ENCODE peak calls at places on chromosomes 2 and 18, in five cellular contexts. One of them, this sample, is unnamed.

GRCh38 chr18:60070631-60071030 is 170.8 kb downstream of the PMAIP1 start:
- DNase-seq in pancreas: no peak
- DNase-seq in tibial artery: no peak
- DNase-seq in neural progenitor cell: no peak
- DNase-seq in osteoblast: no peak
- DNase-seq in this sample: no peak

GRCh38 chr2:127115471-127116199 is 8.7 kb upstream of the BIN1 start:
- DNase-seq in pancreas: no peak
- DNase-seq in tibial artery: no peak
- DNase-seq in neural progenitor cell: no peak
- DNase-seq in osteoblast: peak; percentile 32
- DNase-seq in this sample: no peak

GRCh38 chr2:95274291-95275150 is at the start of gene PROM2:
- DNase-seq in pancreas: peak; percentile 93
- DNase-seq in tibial artery: peak; percentile 62
- DNase-seq in neural progenitor cell: no peak
- DNase-seq in osteoblast: peak; percentile 44
- DNase-seq in this sample: peak; percentile 71

GRCh38 chr18:79911009-79911870 is 40.2 kb downstream of the SLC66A2 start:
- DNase-seq in pancreas: peak; percentile 11
- DNase-seq in tibial artery: peak; percentile 61
- DNase-seq in neural progenitor cell: peak; percentile 67
- DNase-seq in osteoblast: peak; percentile 35
- DNase-seq in this sample: no peak

GRCh38 chr2:156445311-156446218 is 9.4 kb downstream of the GPD2 start:
- DNase-seq in pancreas: no peak
- DNase-seq in tibial artery: no peak
- DNase-seq in neural progenitor cell: no peak
- DNase-seq in osteoblast: peak; percentile 94
- DNase-seq in this sample: no peak

GRCh38 chr2:223760838-223761502 is 76.4 kb downstream of the AP1S3 start:
- DNase-seq in pancreas: peak; percentile 19
- DNase-seq in tibial artery: no peak
- DNase-seq in neural progenitor cell: peak; percentile 26
- DNase-seq in osteoblast: peak; percentile 82
- DNase-seq in this sample: peak; percentile 84

GRCh38 chr2:55502590-55503141 is 16.9 kb upstream of the CFAP36 start:
- DNase-seq in pancreas: no peak
- DNase-seq in tibial artery: no peak
- DNase-seq in neural progenitor cell: no peak
- DNase-seq in osteoblast: no peak
- DNase-seq in this sample: no peak

GRCh38 chr2:47917562-47917961 is 11.3 kb upstream of the FBXO11 start:
- DNase-seq in pancreas: no peak
- DNase-seq in tibial artery: no peak
- DNase-seq in neural progenitor cell: no peak
- DNase-seq in osteoblast: no peak
- DNase-seq in this sample: no peak

GRCh38 chr2:98086491-98087446 is at the start of gene VWA3B:
- DNase-seq in pancreas: peak; percentile 64
- DNase-seq in tibial artery: peak; percentile 66
- DNase-seq in neural progenitor cell: peak; percentile 90
- DNase-seq in osteoblast: peak; percentile 93
- DNase-seq in this sample: peak; percentile 95

GRCh38 chr18:58262581-58262980 is 218.6 kb downstream of the NEDD4L start:
- DNase-seq in pancreas: no peak
- DNase-seq in tibial artery: no peak
- DNase-seq in neural progenitor cell: no peak
- DNase-seq in osteoblast: no peak
- DNase-seq in this sample: no peak

GRCh38 chr2:54529935-54530334 is 73.8 kb downstream of the SPTBN1 start:
- DNase-seq in pancreas: no peak
- DNase-seq in tibial artery: no peak
- DNase-seq in neural progenitor cell: no peak
- DNase-seq in osteoblast: no peak
- DNase-seq in this sample: no peak

GRCh38 chr2:190722825-190723224 is 73.9 kb downstream of the NAB1 start:
- DNase-seq in pancreas: no peak
- DNase-seq in tibial artery: no peak
- DNase-seq in neural progenitor cell: no peak
- DNase-seq in osteoblast: no peak
- DNase-seq in this sample: no peak

GRCh38 chr2:43068730-43069517 is 157.5 kb downstream of the ZFP36L2 start:
- DNase-seq in pancreas: no peak
- DNase-seq in tibial artery: peak; percentile 57
- DNase-seq in neural progenitor cell: no peak
- DNase-seq in osteoblast: peak; percentile 86
- DNase-seq in this sample: no peak

GRCh38 chr2:187379869-187380268 is 68.2 kb downstream of the CALCRL start:
- DNase-seq in pancreas: no peak
- DNase-seq in tibial artery: no peak
- DNase-seq in neural progenitor cell: no peak
- DNase-seq in osteoblast: no peak
- DNase-seq in this sample: no peak

GRCh38 chr18:22796069-22796468 is 137.1 kb upstream of the RBBP8 start:
- DNase-seq in pancreas: no peak
- DNase-seq in tibial artery: no peak
- DNase-seq in neural progenitor cell: no peak
- DNase-seq in osteoblast: no peak
- DNase-seq in this sample: no peak

GRCh38 chr2:172456002-172456401 is 28.6 kb downstream of the ITGA6 start:
- DNase-seq in pancreas: no peak
- DNase-seq in tibial artery: no peak
- DNase-seq in neural progenitor cell: no peak
- DNase-seq in osteoblast: no peak
- DNase-seq in this sample: peak; percentile 57
- H3K4me1 ChIP-seq in pancreas: peaks cover 19% of the 10 kb centered on the region
- H3K4me1 ChIP-seq in tibial artery: peaks cover 4% of the 10 kb centered on the region
- H3K4me1 ChIP-seq in neural progenitor cell: peaks cover 68% of the 10 kb centered on the region
- H3K4me1 ChIP-seq in osteoblast: peaks cover 5% of the 10 kb centered on the region
- H3K4me1 ChIP-seq in this sample: peaks cover 39% of the 10 kb centered on the region

DNA sequence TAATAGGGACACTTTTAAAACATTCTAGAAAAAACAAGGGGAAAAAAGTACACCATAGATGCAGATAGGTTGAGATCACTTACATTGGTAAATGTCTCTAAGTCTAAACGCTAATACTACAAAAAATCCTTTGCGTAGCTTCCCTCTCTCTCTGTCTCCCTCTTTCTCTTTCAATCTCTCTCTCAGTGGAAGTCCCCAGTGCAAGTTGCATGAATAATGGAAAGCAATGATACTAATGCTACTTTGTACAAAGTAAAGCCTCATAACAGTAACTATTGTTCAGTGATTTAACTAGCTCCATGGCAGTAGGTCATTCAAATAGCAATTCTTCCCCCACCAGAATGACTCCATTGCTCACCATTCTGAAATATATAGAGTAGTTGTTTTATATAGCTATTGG is 12.8 kb downstream of the MEIS1 start:
- DNase-seq in pancreas: no peak
- DNase-seq in tibial artery: no peak
- DNase-seq in neural progenitor cell: no peak
- DNase-seq in osteoblast: no peak
- DNase-seq in this sample: no peak
- H3K27ac ChIP-seq in pancreas: peak overlapping the region; percentile 48
- H3K27ac ChIP-seq in tibial artery: no peak overlapping the region
- H3K27ac ChIP-seq in neural progenitor cell: no peak overlapping the region
- H3K27ac ChIP-seq in osteoblast: no peak overlapping the region
- H3K27ac ChIP-seq in this sample: no peak overlapping the region

GRCh38 chr2:28620801-28621171 is 124.9 kb downstream of the PLB1 start:
- DNase-seq in pancreas: no peak
- DNase-seq in tibial artery: peak; percentile 64
- DNase-seq in neural progenitor cell: no peak
- DNase-seq in osteoblast: no peak
- DNase-seq in this sample: no peak
- H3K4me1 ChIP-seq in pancreas: no peaks in the 10 kb centered on the region
- H3K4me1 ChIP-seq in tibial artery: peaks cover 69% of the 10 kb centered on the region
- H3K4me1 ChIP-seq in neural progenitor cell: peaks cover 26% of the 10 kb centered on the region
- H3K4me1 ChIP-seq in osteoblast: peaks cover 18% of the 10 kb centered on the region
- H3K4me1 ChIP-seq in this sample: peaks cover 15% of the 10 kb centered on the region

GRCh38 chr2:64454316-64455030 is 511 bp downstream of the LGALSL start:
- DNase-seq in pancreas: peak; percentile 48
- DNase-seq in tibial artery: peak; percentile 82
- DNase-seq in neural progenitor cell: peak; percentile 83
- DNase-seq in osteoblast: peak; percentile 95
- DNase-seq in this sample: peak; percentile 67
- H3K27ac ChIP-seq in pancreas: peak overlapping the region; percentile 86
- H3K27ac ChIP-seq in tibial artery: peak overlapping the region; percentile 93
- H3K27ac ChIP-seq in neural progenitor cell: peak overlapping the region; percentile 93
- H3K27ac ChIP-seq in osteoblast: no peak overlapping the region
- H3K27ac ChIP-seq in this sample: peak overlapping the region; percentile 97

GRCh38 chr2:6924101-6924917 is 7.1 kb downstream of the RNF144A start:
- DNase-seq in pancreas: no peak
- DNase-seq in tibial artery: no peak
- DNase-seq in neural progenitor cell: no peak
- DNase-seq in osteoblast: no peak
- DNase-seq in this sample: no peak

GRCh38 chr2:6927186-6927585 is 10.0 kb downstream of the RNF144A start:
- DNase-seq in pancreas: peak; percentile 83
- DNase-seq in tibial artery: no peak
- DNase-seq in neural progenitor cell: no peak
- DNase-seq in osteoblast: no peak
- DNase-seq in this sample: no peak

GRCh38 chr2:6923319-6923718 is 6.1 kb downstream of the RNF144A start:
- DNase-seq in pancreas: no peak
- DNase-seq in tibial artery: no peak
- DNase-seq in neural progenitor cell: no peak
- DNase-seq in osteoblast: no peak
- DNase-seq in this sample: no peak

GRCh38 chr2:6926071-6926732 is 9.0 kb downstream of the RNF144A start:
- DNase-seq in pancreas: peak; percentile 51
- DNase-seq in tibial artery: no peak
- DNase-seq in neural progenitor cell: no peak
- DNase-seq in osteoblast: no peak
- DNase-seq in this sample: no peak

DNA sequence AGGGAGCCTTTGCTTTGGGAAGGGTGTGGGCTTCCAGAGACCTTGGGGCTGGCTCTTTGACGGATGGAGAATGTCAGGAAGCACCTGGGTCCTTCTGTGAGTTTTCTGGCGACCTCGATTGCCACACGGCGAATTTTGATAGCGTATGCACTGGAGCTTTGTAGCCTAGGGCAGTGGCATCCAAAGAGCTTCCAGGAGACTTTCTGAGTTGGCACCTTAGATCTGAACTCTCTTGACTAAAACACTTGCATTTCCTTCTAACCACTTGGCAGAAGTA is 7.6 kb downstream of the RNF144A start:
- DNase-seq in pancreas: no peak
- DNase-seq in tibial artery: no peak
- DNase-seq in neural progenitor cell: no peak
- DNase-seq in osteoblast: no peak
- DNase-seq in this sample: no peak
- H3K4me1 ChIP-seq in pancreas: peaks cover 39% of the 10 kb centered on the region
- H3K4me1 ChIP-seq in tibial artery: peaks cover 4% of the 10 kb centered on the region
- H3K4me1 ChIP-seq in neural progenitor cell: peaks cover 9% of the 10 kb centered on the region
- H3K4me1 ChIP-seq in osteoblast: no peaks in the 10 kb centered on the region
- H3K4me1 ChIP-seq in this sample: no peaks in the 10 kb centered on the region

GRCh38 chr2:159075726-159076125 is 107.3 kb downstream of the TANC1 start:
- DNase-seq in pancreas: no peak
- DNase-seq in tibial artery: no peak
- DNase-seq in neural progenitor cell: no peak
- DNase-seq in osteoblast: no peak
- DNase-seq in this sample: no peak

GRCh38 chr2:159072795-159073194 is 104.4 kb downstream of the TANC1 start:
- DNase-seq in pancreas: no peak
- DNase-seq in tibial artery: no peak
- DNase-seq in neural progenitor cell: no peak
- DNase-seq in osteoblast: no peak
- DNase-seq in this sample: no peak

GRCh38 chr2:159071190-159071915 is 102.9 kb downstream of the TANC1 start:
- DNase-seq in pancreas: no peak
- DNase-seq in tibial artery: no peak
- DNase-seq in neural progenitor cell: no peak
- DNase-seq in osteoblast: no peak
- DNase-seq in this sample: no peak

GRCh38 chr2:159074605-159075004 is 106.2 kb downstream of the TANC1 start:
- DNase-seq in pancreas: no peak
- DNase-seq in tibial artery: no peak
- DNase-seq in neural progenitor cell: no peak
- DNase-seq in osteoblast: no peak
- DNase-seq in this sample: no peak

GRCh38 chr2:159073256-159073655 is 104.8 kb downstream of the TANC1 start:
- DNase-seq in pancreas: no peak
- DNase-seq in tibial artery: no peak
- DNase-seq in neural progenitor cell: no peak
- DNase-seq in osteoblast: no peak
- DNase-seq in this sample: no peak
- H3K27ac ChIP-seq in pancreas: no peak overlapping the region
- H3K27ac ChIP-seq in tibial artery: peak overlapping the region; percentile 41
- H3K27ac ChIP-seq in neural progenitor cell: no peak overlapping the region
- H3K27ac ChIP-seq in osteoblast: peak overlapping the region; percentile 95
- H3K27ac ChIP-seq in this sample: no peak overlapping the region